ENCODE peak calls at places on chromosomes 1 and 21, in seven cellular contexts. G is stomach, T is NB4, O is fibroblast of lung, M is A673, R is tibial nerve, E is HFF-Myc. A is an unnamed sample.

GRCh38 chr1:53500184-53501064 is 41.2 kb downstream of the DMRTB1 start:
- DNase-seq in E (no peak), M (peak), G (no peak), T (no peak), R (no peak), O (no peak), A (no peak)

GRCh38 chr21:45266518-45267389 is 20.9 kb downstream of the POFUT2 start:
- DNase-seq in E (no peak), M (no peak), T (no peak), R (peak), G (peak), O (no peak), A (no peak)

GRCh38 chr1:90340604-90341003 is 345.7 kb downstream of the ZNF326 start:
- DNase-seq in G (no peak), M (peak), E (no peak), R (no peak), T (peak), O (no peak), A (no peak)

GRCh38 chr1:200979574-200980451 is 43.7 kb downstream of the KIF21B start:
- DNase-seq in T (peak), R (no peak), E (no peak), G (peak), O (peak), M (peak), A (no peak)

GRCh38 chr21:34967509-34968289 is 81.4 kb downstream of the RUNX1 start:
- DNase-seq in M (no peak), R (no peak), E (no peak), G (no peak), T (peak), O (peak), A (peak)

GRCh38 chr1:116309090-116309870 is 63.8 kb upstream of the ATP1A1 start:
- DNase-seq in O (no peak), M (no peak), G (no peak), T (no peak), R (no peak), E (no peak), A (no peak)

GRCh38 chr1:214660900-214661299 is 57.9 kb downstream of the CENPF start:
- DNase-seq in G (peak), R (peak), O (peak), E (peak), T (no peak), M (peak), A (peak)

GRCh38 chr1:184162266-184162665 is 110.7 kb downstream of the TSEN15 start:
- DNase-seq in O (no peak), R (no peak), T (no peak), G (no peak), M (no peak), E (no peak), A (no peak)

GRCh38 chr1:91764471-91765115 is 121.4 kb downstream of the TGFBR3 start:
- DNase-seq in G (no peak), O (no peak), R (no peak), M (no peak), E (no peak), T (no peak), A (no peak)

GRCh38 chr1:167511374-167511986 is 6.8 kb downstream of the CD247 start:
- DNase-seq in R (no peak), E (no peak), M (no peak), G (no peak), T (no peak), O (no peak), A (no peak)

GRCh38 chr1:29649375-29650040 is 413.2 kb downstream of the PTPRU start:
- DNase-seq in E (peak), G (no peak), T (no peak), O (no peak), M (no peak), R (no peak), A (no peak)

GRCh38 chr1:201597551-201598230 is 58.8 kb downstream of the NAV1 start:
- DNase-seq in R (no peak), M (peak), T (no peak), G (peak), O (no peak), E (no peak), A (no peak)

GRCh38 chr21:36646011-36646410 is 52.9 kb upstream of the SIM2 start:
- DNase-seq in M (no peak), R (no peak), T (no peak), G (no peak), E (no peak), O (no peak), A (no peak)

GRCh38 chr1:200488375-200489165 is 78.7 kb upstream of the ZNF281 start:
- DNase-seq in T (peak), R (peak), O (peak), G (peak), M (peak), E (peak), A (peak)

GRCh38 chr1:58836396-58836795 is 52.5 kb upstream of the JUN start:
- DNase-seq in R (no peak), G (no peak), M (no peak), T (no peak), O (peak), E (no peak), A (no peak)

GRCh38 chr1:20552728-20553571 is 577 bp downstream of the FAM43B start:
- DNase-seq in M (no peak), E (no peak), O (peak), R (no peak), T (no peak), G (no peak), A (no peak)
- H3K4me3 ChIP-seq in M (peak), E (peak), O (no peak), R (peak), T (no peak), G (peak), A (peak)

GRCh38 chr1:153310526-153310925 is 2.2 kb downstream of the PGLYRP3 start:
- DNase-seq in O (no peak), G (no peak), R (no peak), T (no peak), M (no peak), E (no peak), A (no peak)

GRCh38 chr1:153308540-153308939 is 4.2 kb downstream of the PGLYRP3 start:
- DNase-seq in R (no peak), E (no peak), T (no peak), M (no peak), O (no peak), G (no peak), A (no peak)

GRCh38 chr1:153309441-153309840 is 3.3 kb downstream of the PGLYRP3 start:
- DNase-seq in O (no peak), G (no peak), T (no peak), M (no peak), E (no peak), R (no peak), A (no peak)

GRCh38 chr1:153313288-153313687 is 536 bp upstream of the PGLYRP3 start:
- DNase-seq in M (no peak), O (no peak), E (no peak), T (no peak), G (no peak), R (no peak), A (no peak)

GRCh38 chr1:153312569-153313186 is at the start of gene PGLYRP3:
- DNase-seq in R (no peak), M (no peak), E (no peak), O (no peak), T (no peak), G (no peak), A (no peak)
- TF ChIP-seq CTCF in R (no peak), M (no peak), E (no peak), O (no peak), T (no peak), G (no peak), A (no peak)

GRCh38 chr1:222813866-222814535 is 838 bp upstream of the DISP1 start:
- DNase-seq in G (no peak), E (no peak), T (no peak), R (no peak), M (no peak), O (peak), A (no peak)
- H3K4me3 ChIP-seq in G (peak), E (no peak), T (peak), R (peak), M (peak), O (peak), A (peak)

GRCh38 chr1:160428655-160429054 is 28.3 kb downstream of the VANGL2 start:
- DNase-seq in R (no peak), T (peak), E (no peak), G (peak), M (peak), O (peak), A (no peak)
- TF ChIP-seq CTCF in R (peak), T (peak), E (peak), G (peak), M (peak), O (peak), A (peak)

DNA sequence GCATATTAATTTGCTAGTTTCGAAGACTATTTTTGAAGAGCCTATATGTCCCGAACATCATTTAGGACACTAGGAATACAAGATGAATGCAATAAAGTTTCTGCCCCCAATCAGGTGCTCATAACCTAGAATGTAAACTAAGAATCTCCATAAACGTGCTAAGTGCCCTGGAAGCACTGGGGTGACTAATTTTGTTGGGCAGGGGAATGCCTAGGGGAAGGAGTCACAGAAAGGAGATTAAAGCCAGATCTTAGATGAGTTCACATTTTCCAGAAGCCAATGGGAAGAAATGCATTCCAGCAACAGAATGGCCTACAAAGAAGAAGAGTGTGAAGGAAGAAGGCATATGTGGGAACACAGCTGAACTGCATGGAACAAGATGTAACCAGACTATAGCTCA is 19.5 kb downstream of the SCYL3 start:
- DNase-seq in R (no peak), M (no peak), T (no peak), O (peak), G (no peak), E (peak), A (peak)
- H3K4me3 ChIP-seq in R (no peak), M (no peak), T (no peak), O (no peak), G (no peak), E (no peak), A (no peak)

A was measured in retinal pigment epithelial cell.